ENCODE peak calls at places on chromosomes 2 and 18, in ten cellular contexts. U, A, Q, I, O, T, C, F, V and J are unnamed samples.

GRCh38 chr2:188244383-188244782 is 47.3 kb upstream of the GULP1 start:
- DNase-seq in C (no peak), F (no peak), A (no peak), T (no peak), O (no peak), I (no peak), Q (no peak), V (no peak), U (no peak), J (no peak)

GRCh38 chr2:17976871-17977746 is 98.6 kb downstream of the KCNS3 start:
- DNase-seq in Q (peak; percentile 2), U (no peak), C (peak; percentile 61), T (peak; percentile 18), F (no peak), I (no peak), V (peak; percentile 99), A (peak; percentile 76), O (peak; percentile 78), J (peak; percentile 14)

GRCh38 chr2:204177977-204178522 is 241.5 kb downstream of the ICOS start:
- DNase-seq in F (peak; percentile 66), U (peak; percentile 10), A (no peak), V (no peak), C (no peak), Q (peak; percentile 55), O (peak; percentile 61), I (peak; percentile 40), T (peak; percentile 57), J (peak; percentile 12)

GRCh38 chr18:1665064-1665463 is 760.4 kb downstream of the ADCYAP1 start:
- DNase-seq in I (no peak), A (no peak), Q (no peak), O (no peak), T (no peak), V (no peak), U (no peak), F (no peak), C (no peak), J (no peak)

GRCh38 chr2:102106133-102106556 is 36.4 kb upstream of the IL1R1 start:
- DNase-seq in V (no peak), U (peak; percentile 65), T (no peak), F (no peak), I (no peak), A (no peak), C (no peak), O (no peak), Q (no peak), J (no peak)

GRCh38 chr2:65370387-65371093 is 61.9 kb downstream of the SPRED2 start:
- DNase-seq in I (no peak), C (no peak), T (no peak), V (no peak), F (no peak), Q (no peak), O (no peak), A (no peak), U (no peak), J (no peak)

GRCh38 chr2:233355916-233356315 is 1.6 kb downstream of the DGKD start:
- DNase-seq in F (no peak), U (no peak), O (no peak), I (no peak), T (peak; percentile 7), A (no peak), C (no peak), V (no peak), Q (peak; percentile 27), J (no peak)

GRCh38 chr2:1738646-1739302 is 5.5 kb downstream of the PXDN start:
- DNase-seq in T (no peak), I (no peak), F (no peak), O (no peak), Q (no peak), U (no peak), C (no peak), A (no peak), V (no peak), J (no peak)

GRCh38 chr2:40321822-40322221 is 130.1 kb downstream of the SLC8A1 start:
- DNase-seq in F (no peak), Q (no peak), A (no peak), U (no peak), I (no peak), C (no peak), V (no peak), T (no peak), O (no peak), J (no peak)

GRCh38 chr2:154556146-154556545 is 142.3 kb upstream of the KCNJ3 start:
- DNase-seq in I (no peak), V (no peak), Q (no peak), U (no peak), C (no peak), T (no peak), F (no peak), A (no peak), O (no peak), J (no peak)

GRCh38 chr2:95377216-95377530 is 25.3 kb upstream of the FAHD2A start:
- DNase-seq in T (no peak), O (no peak), C (no peak), I (no peak), V (no peak), U (no peak), A (peak; percentile 47), Q (no peak), F (no peak), J (no peak)

GRCh38 chr2:3001595-3002184 is 375.9 kb downstream of the EIPR1 start:
- DNase-seq in T (no peak), C (no peak), U (peak; percentile 22), A (no peak), I (no peak), Q (peak; percentile 40), V (no peak), F (peak; percentile 21), O (no peak), J (peak; percentile 16)

GRCh38 chr2:165582409-165582808 is 112.9 kb downstream of the CSRNP3 start:
- DNase-seq in A (no peak), F (no peak), V (no peak), Q (no peak), T (no peak), C (no peak), I (no peak), U (no peak), O (no peak), J (no peak)

GRCh38 chr2:215378045-215378444 is 57.8 kb downstream of the FN1 start:
- DNase-seq in I (no peak), O (no peak), Q (no peak), T (no peak), C (no peak), U (no peak), V (no peak), A (no peak), F (no peak), J (no peak)
- H3K36me3 ChIP-seq in I (peaks cover 100% of the 10 kb centered on the region), O (peaks cover 53% of the 10 kb centered on the region), Q (no peaks in the 10 kb centered on the region), T (no peaks in the 10 kb centered on the region), C (peaks cover 30% of the 10 kb centered on the region), U (no peaks in the 10 kb centered on the region), V (peaks cover 5% of the 10 kb centered on the region), A (peaks cover 100% of the 10 kb centered on the region), F (no peaks in the 10 kb centered on the region), J (peaks cover 20% of the 10 kb centered on the region)

GRCh38 chr2:10658041-10658913 is 31.5 kb downstream of the NOL10 start:
- DNase-seq in F (no peak), A (no peak), O (no peak), T (no peak), Q (no peak), C (no peak), I (no peak), U (no peak), V (peak; percentile 83), J (no peak)

GRCh38 chr2:10654069-10654468 is 35.7 kb downstream of the NOL10 start:
- DNase-seq in O (no peak), F (no peak), V (peak; percentile 70), A (no peak), Q (peak; percentile 58), T (no peak), U (no peak), C (no peak), I (no peak), J (peak; percentile 34)

GRCh38 chr2:10658914-10659257 is 30.9 kb downstream of the NOL10 start:
- DNase-seq in O (no peak), I (no peak), A (no peak), U (no peak), V (no peak), F (no peak), C (no peak), Q (no peak), T (no peak), J (no peak)

GRCh38 chr2:10655074-10655840 is 34.5 kb downstream of the NOL10 start:
- DNase-seq in T (no peak), O (no peak), A (no peak), F (no peak), V (no peak), U (no peak), I (no peak), C (no peak), Q (no peak), J (no peak)

GRCh38 chr2:10655841-10656225 is 33.9 kb downstream of the NOL10 start:
- DNase-seq in Q (no peak), A (no peak), C (no peak), T (no peak), I (no peak), V (no peak), F (no peak), U (no peak), O (no peak), J (no peak)
- H3K36me3 ChIP-seq in Q (peaks cover 7% of the 10 kb centered on the region), A (peaks cover 50% of the 10 kb centered on the region), C (peaks cover 77% of the 10 kb centered on the region), T (no peaks in the 10 kb centered on the region), I (peaks cover 98% of the 10 kb centered on the region), V (peaks cover 2% of the 10 kb centered on the region), F (no peaks in the 10 kb centered on the region), U (peaks cover 2% of the 10 kb centered on the region), O (peaks cover 95% of the 10 kb centered on the region), J (peaks cover 3% of the 10 kb centered on the region)

DNA sequence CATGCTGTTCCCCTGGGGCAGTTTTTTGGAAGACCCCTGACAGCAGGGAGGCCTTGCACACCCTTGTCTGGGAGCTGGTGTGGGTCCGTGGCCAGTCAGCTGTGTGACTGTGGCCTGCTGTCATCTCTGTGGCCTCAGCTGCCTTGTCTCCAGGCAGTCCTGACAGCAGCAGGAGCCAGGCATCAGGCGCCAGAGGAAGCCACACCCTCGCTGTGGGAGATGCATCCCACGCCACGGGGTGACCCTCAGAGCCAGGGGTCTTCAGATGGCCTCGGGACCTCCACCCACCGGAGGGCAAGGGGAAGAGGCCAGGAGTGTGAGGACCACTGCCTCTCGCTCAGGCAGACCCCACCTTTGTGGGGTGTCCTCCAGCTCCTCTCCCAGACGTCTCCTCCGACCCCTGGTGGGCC is 5.0 kb downstream of the BOK start:
- DNase-seq in A (no peak), V (no peak), F (no peak), O (no peak), U (no peak), Q (no peak), I (no peak), C (peak; percentile 56), T (no peak), J (no peak)
- H3K36me3 ChIP-seq in A (no peaks in the 10 kb centered on the region), V (peaks cover 1% of the 10 kb centered on the region), F (no peaks in the 10 kb centered on the region), O (no peaks in the 10 kb centered on the region), U (no peaks in the 10 kb centered on the region), Q (no peaks in the 10 kb centered on the region), I (no peaks in the 10 kb centered on the region), C (no peaks in the 10 kb centered on the region), T (no peaks in the 10 kb centered on the region), J (no peaks in the 10 kb centered on the region)

DNA sequence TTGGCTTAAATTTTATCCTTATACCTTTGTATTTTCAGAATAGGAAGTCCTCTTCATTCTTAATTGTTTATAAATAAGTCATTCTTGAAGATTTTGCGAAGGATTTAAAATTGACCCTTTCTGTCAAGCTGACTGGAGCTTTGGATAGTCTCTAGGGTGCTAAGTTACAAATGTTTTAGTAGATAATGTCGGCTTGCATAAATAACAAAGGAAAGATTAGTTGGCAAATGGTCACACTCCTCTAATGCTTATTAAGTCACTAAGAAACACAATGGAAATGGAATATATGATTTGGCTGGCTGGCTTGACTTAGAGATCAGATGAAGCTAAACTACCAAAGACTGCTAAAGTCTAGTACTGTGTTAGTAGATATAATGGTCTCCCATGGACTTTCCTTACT is 40.6 kb downstream of the UBXN4 start:
- DNase-seq in T (no peak), A (no peak), U (no peak), V (no peak), I (no peak), F (no peak), Q (no peak), O (no peak), C (no peak), J (no peak)
- H3K36me3 ChIP-seq in T (no peaks in the 10 kb centered on the region), A (peaks cover 64% of the 10 kb centered on the region), U (no peaks in the 10 kb centered on the region), V (no peaks in the 10 kb centered on the region), I (peaks cover 99% of the 10 kb centered on the region), F (peaks cover 34% of the 10 kb centered on the region), Q (peaks cover 5% of the 10 kb centered on the region), O (peaks cover 97% of the 10 kb centered on the region), C (peaks cover 92% of the 10 kb centered on the region), J (peaks cover 22% of the 10 kb centered on the region)